ENCODE peak calls at places on chromosomes 6 and 20, in nine cellular contexts. One of them, this sample, is unnamed.

GRCh38 chr6:24775520-24776058 is 852 bp downstream of the GMNN start:
- DNase-seq in transverse colon: no peak
- DNase-seq in Right ventricle myocardium inferior: no peak
- DNase-seq in NCI-H345: no peak
- DNase-seq in GM23338: no peak
- DNase-seq in adrenal gland: peak; percentile 25
- DNase-seq in right cardiac atrium: no peak
- DNase-seq in HEK293T: no peak
- DNase-seq in KBM-7: no peak
- DNase-seq in this sample: no peak

GRCh38 chr6:161301338-161301737 is 27.5 kb upstream of the AGPAT4 start:
- DNase-seq in Right ventricle myocardium inferior: no peak
- DNase-seq in transverse colon: no peak
- DNase-seq in KBM-7: no peak
- DNase-seq in adrenal gland: no peak
- DNase-seq in NCI-H345: no peak
- DNase-seq in right cardiac atrium: peak; percentile 58
- DNase-seq in HEK293T: no peak
- DNase-seq in GM23338: no peak
- DNase-seq in this sample: no peak

GRCh38 chr6:167324111-167324510 is 775 bp upstream of the TTLL2 start:
- DNase-seq in adrenal gland: no peak
- DNase-seq in KBM-7: no peak
- DNase-seq in transverse colon: no peak
- DNase-seq in GM23338: no peak
- DNase-seq in HEK293T: no peak
- DNase-seq in right cardiac atrium: no peak
- DNase-seq in Right ventricle myocardium inferior: no peak
- DNase-seq in NCI-H345: no peak
- DNase-seq in this sample: no peak

GRCh38 chr6:35519313-35520015 is 6.8 kb upstream of the TULP1 start:
- DNase-seq in right cardiac atrium: no peak
- DNase-seq in Right ventricle myocardium inferior: no peak
- DNase-seq in KBM-7: no peak
- DNase-seq in HEK293T: no peak
- DNase-seq in adrenal gland: no peak
- DNase-seq in transverse colon: no peak
- DNase-seq in GM23338: no peak
- DNase-seq in NCI-H345: no peak
- DNase-seq in this sample: no peak

GRCh38 chr20:64151634-64152530 is 12.4 kb upstream of the MYT1 start:
- DNase-seq in GM23338: peak; percentile 13
- DNase-seq in Right ventricle myocardium inferior: no peak
- DNase-seq in NCI-H345: no peak
- DNase-seq in KBM-7: no peak
- DNase-seq in HEK293T: no peak
- DNase-seq in right cardiac atrium: peak; percentile 30
- DNase-seq in transverse colon: no peak
- DNase-seq in adrenal gland: no peak
- DNase-seq in this sample: no peak

GRCh38 chr6:130020106-130020851 is 1.9 kb downstream of the L3MBTL3 start:
- DNase-seq in right cardiac atrium: peak; percentile 74
- DNase-seq in Right ventricle myocardium inferior: peak; percentile 75
- DNase-seq in NCI-H345: peak; percentile 2
- DNase-seq in KBM-7: peak; percentile 38
- DNase-seq in transverse colon: peak; percentile 49
- DNase-seq in adrenal gland: peak; percentile 53
- DNase-seq in GM23338: peak; percentile 35
- DNase-seq in HEK293T: peak; percentile 48
- DNase-seq in this sample: peak; percentile 47

GRCh38 chr6:44304282-44305199 is 8.6 kb downstream of the AARS2 start:
- DNase-seq in adrenal gland: no peak
- DNase-seq in Right ventricle myocardium inferior: no peak
- DNase-seq in right cardiac atrium: peak; percentile 60
- DNase-seq in GM23338: peak; percentile 74
- DNase-seq in HEK293T: peak; percentile 70
- DNase-seq in KBM-7: peak; percentile 44
- DNase-seq in NCI-H345: peak; percentile 16
- DNase-seq in transverse colon: no peak
- DNase-seq in this sample: peak; percentile 39

GRCh38 chr20:24535956-24536730 is 66.7 kb downstream of the SYNDIG1 start:
- DNase-seq in NCI-H345: no peak
- DNase-seq in KBM-7: no peak
- DNase-seq in adrenal gland: no peak
- DNase-seq in Right ventricle myocardium inferior: no peak
- DNase-seq in transverse colon: no peak
- DNase-seq in right cardiac atrium: no peak
- DNase-seq in HEK293T: no peak
- DNase-seq in GM23338: no peak
- DNase-seq in this sample: no peak

GRCh38 chr6:2973656-2974055 is 2.3 kb upstream of the SERPINB6 start:
- DNase-seq in right cardiac atrium: no peak
- DNase-seq in adrenal gland: no peak
- DNase-seq in KBM-7: peak; percentile 85
- DNase-seq in GM23338: no peak
- DNase-seq in HEK293T: no peak
- DNase-seq in NCI-H345: no peak
- DNase-seq in transverse colon: no peak
- DNase-seq in Right ventricle myocardium inferior: no peak
- DNase-seq in this sample: no peak

This sample was measured in testis.